ENCODE peak calls at places on chromosome 15, in four cellular contexts. J is K562, K is HepG2, E is H1. U is an unnamed sample.
A peak's percentile ranks its signal among the peaks of the same experiment; 100 is the strongest.

GRCh38 chr15:88023956-88024355 is 232.6 kb downstream of the NTRK3 start:
- DNase-seq in J (no peak), K (no peak), E (no peak), U (no peak)

GRCh38 chr15:79615754-79616153 is 183.6 kb downstream of the MINAR1 start:
- DNase-seq in K (no peak), J (no peak), E (no peak), U (no peak)

GRCh38 chr15:97026781-97027180 is 696.3 kb downstream of the NR2F2 start:
- DNase-seq in J (no peak), E (no peak), K (no peak), U (no peak)

GRCh38 chr15:42508263-42508690 is 12.8 kb downstream of the SNAP23 start:
- DNase-seq in J (peak; percentile 22), K (no peak), E (no peak), U (no peak)

GRCh38 chr15:61871926-61872522 is 188.2 kb downstream of the VPS13C start:
- DNase-seq in E (no peak), K (peak; percentile 13), J (peak; percentile 14), U (peak; percentile 27)

GRCh38 chr15:53588773-53589172 is 170.7 kb downstream of the WDR72 start:
- DNase-seq in K (no peak), J (no peak), E (no peak), U (peak; percentile 25)

GRCh38 chr15:36883705-36884355 is 216.5 kb downstream of the MEIS2 start:
- DNase-seq in E (no peak), K (peak; percentile 69), J (peak; percentile 84), U (peak; percentile 72)

GRCh38 chr15:90336705-90337141 is 15.4 kb upstream of the ZNF774 start:
- DNase-seq in E (no peak), J (no peak), K (no peak), U (peak; percentile 69)

GRCh38 chr15:68330911-68331310 is 53.4 kb downstream of the FEM1B start:
- DNase-seq in E (no peak), K (no peak), J (no peak), U (no peak)

GRCh38 chr15:92333709-92334108 is 60.0 kb upstream of the ST8SIA2 start:
- DNase-seq in J (no peak), K (no peak), E (no peak), U (no peak)

GRCh38 chr15:79431636-79432344 is at the start of gene MINAR1:
- DNase-seq in J (no peak), K (peak; percentile 6), E (no peak), U (peak; percentile 39)

GRCh38 chr15:70856884-70857546 is 3.1 kb upstream of the LARP6 start:
- DNase-seq in K (no peak), E (no peak), J (no peak), U (peak; percentile 82)

GRCh38 chr15:84552896-84553295 is 47.9 kb upstream of the ZSCAN2 start:
- DNase-seq in E (no peak), K (no peak), J (no peak), U (no peak)

GRCh38 chr15:89904519-89904918 is 8.2 kb downstream of the ARPIN start:
- DNase-seq in K (no peak), J (no peak), E (no peak), U (no peak)

GRCh38 chr15:91915576-91915975 is 62.1 kb downstream of the SLCO3A1 start:
- DNase-seq in K (no peak), E (no peak), J (no peak), U (no peak)

GRCh38 chr15:33411596-33412545 is 101.1 kb downstream of the RYR3 start:
- DNase-seq in J (no peak), K (no peak), E (no peak), U (no peak)
- TF ChIP-seq PHF8 in J (no peak), K (no peak), E (no peak), U (no peak)

DNA sequence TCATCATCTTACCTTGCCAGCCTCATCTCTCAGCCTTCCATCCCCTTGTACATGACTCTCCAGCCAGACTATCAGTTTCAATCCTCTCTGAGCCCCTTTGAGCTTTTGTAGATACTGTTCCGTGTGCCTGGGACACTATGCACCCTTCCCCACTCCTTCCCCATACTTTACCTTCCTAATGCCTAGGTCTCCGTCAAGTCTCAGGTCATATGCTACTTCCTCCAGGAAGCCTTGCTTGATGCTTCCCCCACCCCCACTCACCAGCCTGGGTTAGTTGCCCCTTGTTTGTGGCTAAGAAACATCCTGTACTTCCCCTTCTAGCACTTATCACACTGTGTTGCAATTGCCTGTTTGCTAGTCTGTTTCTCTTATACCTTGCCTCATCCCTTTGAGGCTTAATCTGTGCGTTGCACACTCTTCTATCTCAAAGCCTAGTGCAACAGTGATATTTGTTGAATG is 6.7 kb upstream of the USP3 start:
- DNase-seq in E (no peak), J (no peak), K (no peak), U (peak; percentile 37)
- TF ChIP-seq PHF8 in E (no peak), J (no peak), K (no peak), U (no peak)

GRCh38 chr15:28096720-28097431 is 2.2 kb downstream of the OCA2 start:
- DNase-seq in E (no peak), J (no peak), K (no peak), U (no peak)
- TF ChIP-seq PHF8 in E (no peak), J (no peak), K (no peak), U (no peak)

GRCh38 chr15:75207618-75208500 is 6.2 kb downstream of the C15orf39 start:
- DNase-seq in E (no peak), K (no peak), J (no peak), U (no peak)

GRCh38 chr15:75206803-75207617 is 5.3 kb downstream of the C15orf39 start:
- DNase-seq in K (no peak), J (no peak), E (no peak), U (no peak)

GRCh38 chr15:75205064-75205395 is 3.3 kb downstream of the C15orf39 start:
- DNase-seq in E (no peak), J (no peak), K (no peak), U (no peak)

GRCh38 chr15:75204340-75205063 is 2.8 kb downstream of the C15orf39 start:
- DNase-seq in E (peak; percentile 87), K (peak; percentile 82), J (peak; percentile 90), U (peak; percentile 99)

DNA sequence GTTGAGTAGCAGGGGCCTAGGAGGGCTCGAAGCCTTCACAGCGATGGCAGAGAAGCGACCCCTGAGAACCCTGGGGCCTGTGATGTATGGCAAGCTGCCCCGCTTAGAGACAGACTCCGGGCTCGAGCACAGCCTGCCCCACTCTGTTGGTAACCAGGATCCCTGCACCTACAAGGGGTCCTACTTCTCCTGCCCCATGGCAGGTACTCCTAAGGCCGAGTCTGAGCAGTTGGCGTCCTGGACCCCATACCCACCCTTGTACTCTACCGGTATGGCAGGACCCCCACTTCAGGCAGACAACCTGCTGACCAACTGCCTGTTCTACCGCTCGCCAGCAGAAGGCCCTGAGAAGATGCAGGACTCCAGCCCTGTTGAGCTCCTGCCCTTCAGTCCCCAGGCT is 4.3 kb downstream of the C15orf39 start:
- DNase-seq in E (no peak), K (no peak), J (no peak), U (no peak)
- TF ChIP-seq PHF8 in E (no peak), K (no peak), J (no peak), U (no peak)

GRCh38 chr15:38308242-38308641 is 55.6 kb downstream of the SPRED1 start:
- DNase-seq in E (no peak), K (no peak), J (no peak), U (no peak)
- TF ChIP-seq PHF8 in E (no peak), K (no peak), J (no peak), U (no peak)

GRCh38 chr15:86001200-86001599 is 78.5 kb upstream of the AGBL1 start:
- DNase-seq in E (no peak), K (no peak), J (no peak), U (no peak)
- TF ChIP-seq PHF8 in E (no peak), K (no peak), J (no peak), U (no peak)

DNA sequence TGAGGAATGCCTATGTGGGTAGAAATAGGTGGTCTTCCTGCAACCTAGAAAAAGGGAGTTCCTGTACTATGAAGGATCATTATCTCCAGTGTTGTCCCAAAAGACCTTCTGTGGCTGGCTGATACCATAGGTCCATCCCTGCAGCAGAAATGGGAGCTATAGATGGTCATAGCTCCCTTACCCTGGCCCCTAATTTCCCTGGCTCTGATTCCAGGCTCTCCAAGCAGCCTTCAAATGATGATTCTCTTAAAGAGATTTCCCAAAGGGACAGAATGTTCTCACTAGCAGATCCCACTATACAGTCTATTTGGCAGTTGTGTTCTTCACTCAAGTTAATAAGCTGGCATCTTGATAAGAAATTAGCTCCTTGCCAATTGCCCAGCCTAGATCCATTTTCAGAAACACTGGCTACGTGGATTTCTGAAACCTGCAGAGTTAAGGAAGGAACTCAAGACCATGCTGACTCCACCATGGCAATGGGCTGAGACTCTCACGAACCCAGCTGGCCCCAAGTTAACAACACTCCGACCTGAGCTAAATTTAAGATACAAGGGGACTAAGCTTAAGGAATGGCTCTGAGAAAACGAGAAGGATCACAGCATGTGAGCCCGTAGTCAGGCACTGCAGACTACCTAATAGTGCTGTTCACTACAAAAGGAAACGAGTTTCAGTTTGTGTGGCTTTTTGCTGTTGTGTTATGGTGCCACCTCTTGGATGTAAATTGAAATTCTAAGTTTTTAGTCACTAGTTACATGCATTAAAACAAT is 11.4 kb downstream of the C15orf40 start:
- DNase-seq in E (no peak), J (peak; percentile 37), K (peak; percentile 28), U (peak; percentile 69)
- TF ChIP-seq PHF8 in E (no peak), J (no peak), K (no peak), U (no peak)

DNA sequence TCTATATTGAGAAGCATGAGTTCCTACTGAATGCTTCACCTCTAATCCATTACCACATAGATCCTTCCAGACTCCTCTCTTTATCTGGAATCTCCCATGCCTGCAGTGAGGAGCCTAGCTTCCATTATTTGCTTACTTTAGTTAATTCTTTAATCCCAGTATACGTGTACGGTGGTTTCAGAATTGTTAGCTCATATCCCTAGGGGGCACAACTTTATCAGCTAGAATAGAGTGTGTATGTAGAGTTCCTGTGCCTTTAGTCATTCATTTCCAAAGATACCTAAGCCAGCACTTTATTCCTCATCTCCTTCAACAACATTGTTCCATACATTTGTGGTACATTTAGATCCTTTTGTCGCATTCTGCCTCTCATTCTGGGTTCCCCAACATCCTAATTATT is 226.0 kb downstream of the TJP1 start:
- DNase-seq in K (no peak), J (no peak), E (no peak), U (no peak)
- TF ChIP-seq PHF8 in K (no peak), J (no peak), E (no peak), U (no peak)

DNA sequence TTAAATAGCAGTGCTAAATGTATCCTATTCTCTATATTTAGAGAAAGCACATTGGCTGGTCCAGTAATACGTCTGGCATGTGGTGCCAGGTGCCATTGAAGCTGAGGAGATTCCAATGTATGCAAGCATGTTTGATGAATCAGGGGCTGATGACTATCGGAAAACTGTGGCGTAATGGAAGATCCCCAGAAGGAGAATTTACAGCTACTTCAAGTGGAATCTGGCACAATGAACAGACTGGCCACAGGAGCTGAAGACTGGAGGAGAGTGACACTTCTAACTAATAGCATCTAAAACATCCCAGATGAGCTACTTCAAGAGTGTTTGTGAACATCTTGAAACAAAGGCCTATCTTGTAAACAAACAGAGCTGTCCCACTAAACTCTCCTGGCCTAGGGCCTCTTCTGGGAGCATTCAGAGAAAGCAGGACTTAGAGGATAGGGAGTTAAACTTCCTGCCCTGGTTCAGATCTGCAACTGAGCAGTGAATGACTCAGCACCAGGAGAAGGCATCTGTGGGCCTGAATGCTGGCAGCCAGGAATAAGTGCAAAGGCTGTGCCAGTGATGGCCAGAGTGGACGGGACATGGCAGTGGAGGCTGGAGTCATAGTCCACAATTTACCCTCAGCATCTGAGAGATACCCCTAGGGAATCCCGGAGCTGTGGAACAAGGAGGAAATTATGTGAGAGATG is 15.3 kb upstream of the ACTC1 start:
- DNase-seq in J (no peak), E (no peak), K (no peak), U (peak; percentile 49)
- TF ChIP-seq PHF8 in J (no peak), E (no peak), K (no peak), U (no peak)